ENCODE peak calls at places on chromosome 4, in four cellular contexts. Y, I, V and L are unnamed samples.

GRCh38 chr4:75391489-75392166 is 122.6 kb downstream of the RCHY1 start:
- DNase-seq in I (no peak), Y (no peak), V (no peak), L (no peak)

GRCh38 chr4:172628263-172628662 is 540.3 kb upstream of the GALNT7 start:
- DNase-seq in V (no peak), I (no peak), Y (no peak), L (no peak)

GRCh38 chr4:143391895-143392294 is 55.2 kb downstream of the GAB1 start:
- DNase-seq in V (no peak), I (no peak), Y (no peak), L (no peak)

GRCh38 chr4:57424231-57424897 is 314.2 kb upstream of the IGFBP7 start:
- DNase-seq in V (no peak), I (no peak), Y (no peak), L (no peak)

GRCh38 chr4:48103483-48104139 is 30.4 kb downstream of the TXK start:
- DNase-seq in I (no peak), Y (no peak), V (no peak), L (no peak)

GRCh38 chr4:185249105-185249504 is 39.7 kb downstream of the SNX25 start:
- DNase-seq in I (no peak), V (no peak), Y (no peak), L (no peak)

GRCh38 chr4:91222019-91222418 is 1081.7 kb upstream of the GRID2 start:
- DNase-seq in V (no peak), I (no peak), Y (no peak), L (no peak)

GRCh38 chr4:62051332-62051731 is 851.2 kb downstream of the ADGRL3 start:
- DNase-seq in V (no peak), Y (no peak), I (no peak), L (no peak)

GRCh38 chr4:98262431-98262830 is 1.2 kb downstream of the RAP1GDS1 start:
- DNase-seq in V (no peak), I (no peak), Y (peak; percentile 21), L (peak; percentile 13)

GRCh38 chr4:24736066-24736465 is 59.3 kb upstream of the SOD3 start:
- DNase-seq in I (no peak), Y (peak; percentile 35), V (no peak), L (peak; percentile 12)

GRCh38 chr4:139054791-139055376 is 39.3 kb downstream of the NOCT start:
- DNase-seq in V (no peak), I (no peak), Y (no peak), L (no peak)

GRCh38 chr4:129008096-129008495 is 85.2 kb downstream of the SCLT1 start:
- DNase-seq in I (no peak), Y (no peak), V (no peak), L (no peak)

GRCh38 chr4:54929459-54929858 is 195.9 kb downstream of the KDR start:
- DNase-seq in V (no peak), I (no peak), Y (no peak), L (no peak)

GRCh38 chr4:107548211-107548905 is 171.7 kb downstream of the PAPSS1 start:
- DNase-seq in I (no peak), Y (peak; percentile 6), V (no peak), L (no peak)

GRCh38 chr4:125140966-125141495 is 173.7 kb upstream of the FAT4 start:
- DNase-seq in V (no peak), Y (no peak), I (no peak), L (no peak)

GRCh38 chr4:182250446-182250845 is 7.2 kb downstream of the TENM3 start:
- DNase-seq in V (no peak), Y (no peak), I (no peak), L (no peak)

GRCh38 chr4:125529071-125529470 is 214.3 kb downstream of the FAT4 start:
- DNase-seq in V (no peak), I (no peak), Y (no peak), L (no peak)

GRCh38 chr4:187619319-187619718 is 376.3 kb upstream of the ZFP42 start:
- DNase-seq in V (no peak), Y (no peak), I (no peak), L (no peak)

GRCh38 chr4:2849267-2850140 is 5.9 kb downstream of the ADD1 start:
- DNase-seq in V (no peak), I (no peak), Y (no peak), L (no peak)

GRCh38 chr4:7279902-7280301 is 87.6 kb downstream of the SORCS2 start:
- DNase-seq in V (no peak), Y (no peak), I (no peak), L (no peak)

GRCh38 chr4:94410678-94411206 is 41.0 kb upstream of the PDLIM5 start:
- DNase-seq in V (no peak), Y (peak; percentile 28), I (no peak), L (no peak)

GRCh38 chr4:120111745-120112144 is 45.1 kb upstream of the MAD2L1 start:
- DNase-seq in Y (no peak), V (no peak), I (no peak), L (no peak)

GRCh38 chr4:6009452-6009851 is 8.8 kb downstream of the C4orf50 start:
- DNase-seq in I (no peak), V (no peak), Y (no peak), L (no peak)

GRCh38 chr4:27176400-27176799 is 315.8 kb downstream of the STIM2 start:
- DNase-seq in I (no peak), V (no peak), Y (peak; percentile 18), L (no peak)

GRCh38 chr4:88001871-88002270 is 5.6 kb upstream of the PKD2 start:
- DNase-seq in V (no peak), I (no peak), Y (no peak), L (no peak)

GRCh38 chr4:161799687-161800086 is 364.1 kb downstream of the FSTL5 start:
- DNase-seq in Y (no peak), I (no peak), V (no peak), L (no peak)

GRCh38 chr4:104491396-104491821 is 3.3 kb downstream of the CXXC4 start:
- DNase-seq in V (no peak), I (no peak), Y (peak; percentile 60), L (peak; percentile 8)

GRCh38 chr4:120902925-120903324 is 19.6 kb downstream of the PRDM5 start:
- DNase-seq in Y (no peak), I (no peak), V (no peak), L (no peak)

GRCh38 chr4:8050555-8051206 is 107.9 kb downstream of the ABLIM2 start:
- DNase-seq in V (no peak), I (no peak), Y (peak; percentile 29), L (no peak)

GRCh38 chr4:171583790-171584189 is 229.4 kb upstream of the GALNTL6 start:
- DNase-seq in V (no peak), I (no peak), Y (no peak), L (no peak)

GRCh38 chr4:105620640-105621323 is 68.4 kb downstream of the ARHGEF38 start:
- DNase-seq in Y (peak; percentile 12), V (no peak), I (no peak), L (no peak)

GRCh38 chr4:81040175-81040659 is 9.7 kb downstream of the BMP3 start:
- DNase-seq in I (no peak), Y (peak; percentile 31), V (no peak), L (no peak)

GRCh38 chr4:115215935-115216334 is 102.5 kb upstream of the NDST4 start:
- DNase-seq in V (no peak), I (no peak), Y (no peak), L (no peak)

GRCh38 chr4:38565271-38566199 is 98.5 kb upstream of the KLF3 start:
- DNase-seq in Y (peak; percentile 68), V (no peak), I (no peak), L (no peak)

GRCh38 chr4:112410804-112411203 is 105.2 kb downstream of the NEUROG2 start:
- DNase-seq in Y (no peak), I (no peak), V (no peak), L (no peak)
- TF ChIP-seq SPI1 in Y (no peak), I (no peak), V (no peak), L (no peak)

DNA sequence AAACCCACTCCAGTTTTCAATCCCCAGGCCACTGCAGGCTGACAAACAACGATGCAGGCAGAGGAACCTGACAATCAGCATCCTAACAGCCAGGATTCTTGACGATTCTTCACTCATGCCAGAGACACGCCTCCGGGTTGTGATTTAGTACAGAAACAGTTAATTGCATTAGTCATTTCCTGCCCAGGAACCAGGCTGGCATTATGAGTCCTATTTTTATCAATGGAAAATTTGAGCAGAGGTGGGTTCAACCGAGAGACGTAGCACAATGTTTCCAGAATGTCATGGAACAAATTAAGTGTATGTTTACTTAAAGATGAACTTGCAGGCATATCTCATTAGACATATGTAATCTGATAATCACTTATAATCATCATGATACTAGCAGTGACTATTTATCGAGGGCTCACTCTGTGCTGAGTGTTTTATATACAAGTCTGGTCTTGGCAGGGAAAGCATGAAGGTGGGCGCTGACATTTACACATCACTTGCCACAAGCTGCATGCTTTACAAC is 159.7 kb downstream of the NSUN7 start:
- DNase-seq in I (no peak), Y (no peak), V (no peak), L (no peak)
- TF ChIP-seq SPI1 in I (no peak), Y (no peak), V (no peak), L (no peak)

GRCh38 chr4:15500721-15501120 is 31.0 kb downstream of the CC2D2A start:
- DNase-seq in V (no peak), Y (no peak), I (no peak), L (no peak)
- TF ChIP-seq SPI1 in V (no peak), Y (no peak), I (no peak), L (no peak)

DNA sequence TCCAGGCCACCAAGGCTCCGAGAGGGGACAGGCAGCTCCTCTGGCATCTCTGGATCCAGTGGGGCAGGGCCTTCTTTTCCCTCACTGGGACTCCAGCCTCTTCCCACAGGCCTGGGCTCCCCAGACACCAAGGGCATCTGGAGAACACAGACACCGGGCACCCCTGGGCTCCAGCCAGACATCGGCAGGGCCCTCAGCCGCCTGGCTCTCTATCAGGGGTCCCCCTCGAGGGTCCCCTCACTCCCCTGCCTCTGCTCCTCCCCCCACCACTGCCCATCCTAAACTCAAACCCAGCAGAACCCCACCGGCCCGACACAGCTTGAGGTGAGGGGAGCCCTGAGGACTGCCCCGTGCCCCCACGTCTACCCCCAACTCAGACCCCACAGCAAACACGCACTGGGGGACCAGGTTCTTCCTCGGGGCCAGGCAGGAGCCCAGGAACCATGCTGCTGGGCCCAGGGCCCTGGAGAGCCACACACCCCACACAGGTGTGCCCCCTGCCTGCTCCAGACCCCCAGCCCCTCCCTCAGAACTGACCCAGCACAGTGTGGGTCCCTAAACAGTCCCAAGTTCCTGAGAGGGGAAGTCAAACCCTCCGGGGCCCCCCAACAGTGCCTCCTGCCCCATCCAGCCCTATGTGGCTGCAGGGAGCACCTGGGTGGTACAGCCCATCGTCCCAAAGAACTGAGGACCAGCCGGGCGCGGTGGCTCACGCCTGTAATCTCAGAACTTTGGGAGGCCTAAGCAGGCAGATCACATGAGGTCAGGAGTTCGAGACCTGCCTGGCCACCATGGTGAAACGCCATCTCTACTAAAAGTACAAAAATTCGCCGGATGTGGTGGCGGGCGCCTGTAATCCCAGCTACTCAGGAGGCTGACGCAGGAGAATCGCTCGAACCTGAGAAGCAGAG is 86.8 kb downstream of the FAM53A start:
- DNase-seq in I (no peak), Y (no peak), V (no peak), L (no peak)
- TF ChIP-seq SPI1 in I (no peak), Y (no peak), V (no peak), L (no peak)

GRCh38 chr4:147052361-147052760 is 106.7 kb upstream of the TTC29 start:
- DNase-seq in Y (no peak), V (no peak), I (no peak), L (no peak)

GRCh38 chr4:147044241-147044640 is 98.6 kb upstream of the TTC29 start:
- DNase-seq in V (no peak), Y (no peak), I (no peak), L (no peak)

GRCh38 chr4:147054241-147054902 is 108.7 kb upstream of the TTC29 start:
- DNase-seq in I (no peak), Y (no peak), V (no peak), L (no peak)

GRCh38 chr4:147049940-147050852 is 104.5 kb upstream of the TTC29 start:
- DNase-seq in Y (no peak), I (no peak), V (no peak), L (no peak)
- TF ChIP-seq SPI1 in Y (no peak), I (no peak), V (no peak), L (no peak)